ENCODE peak calls at places on chromosomes 13 and 19, in nine cellular contexts. Z, E, A, L, W, K, Q, N and H are unnamed samples.

GRCh38 chr19:37977391-37977790 is 70.4 kb downstream of the SIPA1L3 start:
- DNase-seq in Z (no peak), E (no peak), A (no peak), L (no peak), W (no peak), K (no peak), Q (no peak), N (no peak), H (no peak)

GRCh38 chr13:43159007-43159406 is 135.6 kb downstream of the DNAJC15 start:
- DNase-seq in Z (peak; percentile 3), E (no peak), A (no peak), L (peak; percentile 35), W (no peak), K (no peak), Q (no peak), N (no peak), H (no peak)

GRCh38 chr19:17534767-17535166 is 20.7 kb upstream of the COLGALT1 start:
- DNase-seq in Z (no peak), E (no peak), A (no peak), L (no peak), W (no peak), K (no peak), Q (no peak), N (no peak), H (no peak)

GRCh38 chr19:9043524-9043923 is 33.3 kb upstream of the MUC16 start:
- DNase-seq in Z (no peak), E (no peak), A (no peak), L (no peak), W (no peak), K (no peak), Q (no peak), N (no peak), H (no peak)

GRCh38 chr19:38739440-38740251 is 4.6 kb downstream of the CAPN12 start:
- DNase-seq in Z (no peak), E (no peak), A (no peak), L (no peak), W (no peak), K (no peak), Q (no peak), N (no peak), H (no peak)

GRCh38 chr13:112342841-112343361 is 33.3 kb upstream of the SPACA7 start:
- DNase-seq in Z (no peak), E (no peak), A (no peak), L (no peak), W (no peak), K (no peak), Q (no peak), N (no peak), H (no peak)

GRCh38 chr19:14407889-14408640 is 11.1 kb downstream of the DDX39A start:
- DNase-seq in Z (no peak), E (no peak), A (no peak), L (no peak), W (no peak), K (no peak), Q (no peak), N (no peak), H (peak; percentile 90)

GRCh38 chr19:53868091-53868891 is 608 bp downstream of the MYADM start:
- DNase-seq in Z (no peak), E (peak; percentile 77), A (peak; percentile 57), L (peak; percentile 68), W (no peak), K (no peak), Q (peak; percentile 59), N (no peak), H (peak; percentile 70)

GRCh38 chr19:32388393-32388724 is 17.2 kb upstream of the DPY19L3 start:
- DNase-seq in Z (no peak), E (no peak), A (no peak), L (no peak), W (no peak), K (no peak), Q (no peak), N (no peak), H (no peak)